ENCODE peak calls at places on chromosomes 12 and 14, in five cellular contexts. Z is neuronal stem cell, D is OCI-LY7, L is K562, O is A549. E is an unnamed sample.
A peak's percentile ranks its signal among the peaks of the same experiment; 100 is the strongest.

GRCh38 chr12:75404231-75404630 is 13.3 kb downstream of the GLIPR1L2 start:
- DNase-seq in O (no peak), D (no peak), Z (no peak), L (no peak), E (no peak)

GRCh38 chr14:31090872-31091764 is 64.9 kb upstream of the STRN3 start:
- DNase-seq in D (no peak), O (peak; percentile 74), L (no peak), Z (no peak), E (peak; percentile 88)

GRCh38 chr14:99609245-99610117 is 5.5 kb upstream of the CCDC85C start:
- DNase-seq in O (peak; percentile 62), D (no peak), L (no peak), Z (no peak), E (no peak)

GRCh38 chr14:34436960-34437728 is 24.9 kb downstream of the SPTSSA start:
- DNase-seq in Z (no peak), D (no peak), L (no peak), O (no peak), E (no peak)

GRCh38 chr12:130224613-130225012 is 62.3 kb downstream of the FZD10 start:
- DNase-seq in Z (no peak), O (no peak), L (no peak), D (no peak), E (no peak)

GRCh38 chr12:121250359-121250758 is 40.4 kb downstream of the P2RX4 start:
- DNase-seq in Z (no peak), D (no peak), L (no peak), O (no peak), E (peak; percentile 4)

GRCh38 chr12:19846561-19846960 is 407.3 kb downstream of the AEBP2 start:
- DNase-seq in L (no peak), D (no peak), O (peak; percentile 19), Z (no peak), E (peak; percentile 64)

GRCh38 chr12:50618864-50619609 is 114.3 kb downstream of the DIP2B start:
- DNase-seq in Z (no peak), D (no peak), L (no peak), O (peak; percentile 30), E (peak; percentile 79)

GRCh38 chr14:96299441-96299840 is 43.4 kb downstream of the BDKRB1 start:
- DNase-seq in D (no peak), O (no peak), L (no peak), Z (no peak), E (no peak)

GRCh38 chr12:124419292-124420040 is 124.6 kb downstream of the RFLNA start:
- DNase-seq in L (no peak), Z (no peak), D (no peak), O (no peak), E (no peak)

GRCh38 chr12:89016970-89017778 is 335.1 kb downstream of the DUSP6 start:
- DNase-seq in D (peak; percentile 71), Z (peak; percentile 62), O (peak; percentile 82), L (no peak), E (peak; percentile 74)

GRCh38 chr14:78182722-78183121 is 12.5 kb downstream of the NRXN3 start:
- DNase-seq in O (no peak), D (no peak), Z (no peak), L (no peak), E (no peak)

GRCh38 chr14:58280954-58281787 is 17.2 kb upstream of the ARID4A start:
- DNase-seq in D (no peak), L (peak; percentile 25), Z (no peak), O (peak; percentile 72), E (peak; percentile 88)

GRCh38 chr14:29654910-29655590 is 272.6 kb downstream of the PRKD1 start:
- DNase-seq in Z (no peak), L (no peak), O (no peak), D (no peak), E (peak; percentile 28)

GRCh38 chr12:49987620-49988303 is 15.0 kb downstream of the AQP6 start:
- DNase-seq in O (no peak), D (no peak), Z (no peak), L (no peak), E (no peak)

GRCh38 chr12:85971800-85972199 is 97.7 kb downstream of the NTS start:
- DNase-seq in O (no peak), Z (no peak), L (no peak), D (no peak), E (no peak)

GRCh38 chr12:51941011-51941561 is 10.4 kb upstream of the ACVR1B start:
- DNase-seq in L (no peak), O (no peak), D (no peak), Z (no peak), E (no peak)

GRCh38 chr12:49482095-49483051 is 56.5 kb upstream of the KCNH3 start:
- DNase-seq in O (no peak), L (no peak), Z (no peak), D (no peak), E (peak; percentile 55)

GRCh38 chr12:570949-571794 is 92.1 kb downstream of the NINJ2 start:
- DNase-seq in Z (no peak), O (peak; percentile 98), D (no peak), L (peak; percentile 32), E (peak; percentile 84)

GRCh38 chr12:40768125-40768864 is 76.1 kb downstream of the CNTN1 start:
- DNase-seq in O (no peak), D (no peak), L (no peak), Z (peak; percentile 1), E (no peak)

GRCh38 chr12:104998423-104999346 is 12.6 kb downstream of the NOPCHAP1 start:
- DNase-seq in Z (no peak), D (no peak), O (no peak), L (no peak), E (no peak)

GRCh38 chr12:96187675-96188355 is 6.4 kb upstream of the ELK3 start:
- DNase-seq in O (no peak), L (no peak), D (no peak), Z (no peak), E (no peak)

GRCh38 chr12:13183621-13184020 is 12.9 kb upstream of the EMP1 start:
- DNase-seq in O (no peak), L (no peak), D (no peak), Z (no peak), E (no peak)

GRCh38 chr12:18158774-18159557 is 69.0 kb upstream of the RERGL start:
- DNase-seq in D (peak; percentile 65), Z (no peak), O (peak; percentile 50), L (peak; percentile 37), E (peak; percentile 26)

GRCh38 chr14:89543420-89543790 is 126.4 kb upstream of the FOXN3 start:
- DNase-seq in Z (peak; percentile 21), L (no peak), O (no peak), D (no peak), E (no peak)

GRCh38 chr14:89542768-89543419 is 125.9 kb upstream of the FOXN3 start:
- DNase-seq in L (no peak), D (no peak), Z (no peak), O (no peak), E (no peak)

GRCh38 chr14:89537911-89538310 is 120.9 kb upstream of the FOXN3 start:
- DNase-seq in L (no peak), O (no peak), D (no peak), Z (no peak), E (no peak)

GRCh38 chr14:89540009-89540829 is 123.2 kb upstream of the FOXN3 start:
- DNase-seq in D (no peak), L (no peak), Z (no peak), O (no peak), E (no peak)

GRCh38 chr14:89540830-89541470 is 123.9 kb upstream of the FOXN3 start:
- DNase-seq in O (peak; percentile 21), D (no peak), L (no peak), Z (no peak), E (peak; percentile 2)
- H3K4me2 ChIP-seq in O (no peak overlapping the region), D (no peak overlapping the region), L (no peak overlapping the region), Z (no peak overlapping the region), E (no peak overlapping the region)

GRCh38 chr14:54221432-54221803 is 175.4 kb upstream of the CDKN3 start:
- DNase-seq in L (no peak), D (no peak), Z (no peak), O (no peak), E (no peak)

GRCh38 chr14:54219281-54220121 is 177.3 kb upstream of the CDKN3 start:
- DNase-seq in O (no peak), Z (no peak), D (no peak), L (no peak), E (no peak)

GRCh38 chr14:54221971-54222370 is 174.8 kb upstream of the CDKN3 start:
- DNase-seq in O (no peak), L (no peak), D (no peak), Z (no peak), E (no peak)

GRCh38 chr14:54220122-54220691 is 176.6 kb upstream of the CDKN3 start:
- DNase-seq in D (no peak), O (no peak), Z (no peak), L (no peak), E (no peak)

GRCh38 chr14:54220697-54221431 is 175.9 kb upstream of the CDKN3 start:
- DNase-seq in L (no peak), Z (no peak), D (no peak), O (no peak), E (no peak)
- H3K4me2 ChIP-seq in L (no peak overlapping the region), Z (peak overlapping the region; percentile 85), D (no peak overlapping the region), O (no peak overlapping the region), E (no peak overlapping the region)

GRCh38 chr12:65946821-65947220 is 122.5 kb downstream of the HMGA2 start:
- DNase-seq in L (no peak), Z (no peak), O (no peak), D (no peak), E (no peak)

GRCh38 chr12:65943388-65944137 is 119.3 kb downstream of the HMGA2 start:
- DNase-seq in D (no peak), Z (no peak), O (no peak), L (no peak), E (no peak)

GRCh38 chr12:65945457-65945856 is 121.2 kb downstream of the HMGA2 start:
- DNase-seq in L (no peak), O (no peak), D (no peak), Z (no peak), E (no peak)

GRCh38 chr12:65946419-65946818 is 122.1 kb downstream of the HMGA2 start:
- DNase-seq in D (no peak), L (no peak), O (no peak), Z (no peak), E (no peak)

GRCh38 chr12:65944637-65945036 is 120.4 kb downstream of the HMGA2 start:
- DNase-seq in D (no peak), L (no peak), Z (no peak), O (no peak), E (no peak)
- H3K4me2 ChIP-seq in D (no peak overlapping the region), L (no peak overlapping the region), Z (no peak overlapping the region), O (no peak overlapping the region), E (no peak overlapping the region)

DNA sequence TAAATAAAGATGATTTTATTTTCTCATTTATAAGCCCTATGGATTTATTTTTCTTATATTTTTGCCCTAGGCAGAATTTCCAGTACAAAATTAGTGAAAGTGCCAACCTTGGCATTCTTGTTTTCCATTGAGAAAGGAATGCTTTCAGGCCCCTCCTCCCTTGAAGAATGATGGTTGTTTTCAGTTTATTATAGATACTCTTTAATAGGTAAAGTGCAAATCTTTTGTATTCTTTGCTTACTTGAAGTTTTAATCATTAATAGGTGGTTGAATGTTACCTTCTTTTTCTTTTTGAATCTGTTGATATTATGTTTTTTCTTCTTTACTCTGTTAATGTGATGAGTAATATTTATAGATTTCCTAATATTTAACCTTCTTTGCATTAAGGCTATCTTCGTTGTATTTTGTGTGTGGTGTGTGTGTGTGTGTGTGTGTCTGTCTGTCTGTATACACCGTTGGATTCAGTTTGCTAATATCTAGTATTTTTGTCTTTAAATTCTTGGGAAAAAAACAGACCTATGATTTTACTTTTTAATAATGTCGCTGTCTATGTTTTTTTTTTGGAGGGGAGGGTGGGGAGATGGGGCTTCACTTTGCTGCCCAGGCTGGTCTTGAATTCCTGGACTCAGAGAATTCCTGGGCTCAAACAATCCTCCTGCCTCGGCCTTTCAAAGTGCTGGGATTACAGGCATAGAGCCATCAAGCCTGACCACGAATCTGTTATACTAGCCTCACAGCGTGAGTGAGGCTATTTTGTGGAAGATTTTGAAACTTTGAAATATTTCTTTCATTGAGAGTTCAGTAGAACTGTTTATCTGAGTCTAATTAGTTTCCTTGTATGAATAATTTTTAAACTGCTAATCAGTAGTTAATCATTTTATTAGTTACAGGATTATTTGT is 13.5 kb downstream of the SRGAP1 start:
- DNase-seq in D (no peak), O (peak; percentile 65), L (no peak), Z (no peak), E (no peak)
- H3K4me2 ChIP-seq in D (no peak overlapping the region), O (peak overlapping the region; percentile 81), L (no peak overlapping the region), Z (no peak overlapping the region), E (peak overlapping the region; percentile 28)

E was measured in mammary epithelial cell.